ENCODE peak calls at places on chromosomes 5 and 9, in ten cellular contexts. B is trophoblast cell, X is fibroblast of lung, Q is neuronal stem cell, D is left ventricle myocardium inferior, M is body of pancreas, F is cardiac muscle cell, E is tibial artery, H is ovary, A is RWPE2. L is an unnamed sample.

GRCh38 chr9:125119643-125120286 is 23.6 kb downstream of the SCAI start:
- DNase-seq in B (peak; percentile 35), H (no peak), Q (no peak), F (no peak), X (peak; percentile 25), D (no peak), E (no peak), A (no peak), M (no peak), L (peak; percentile 44)

GRCh38 chr9:33170464-33171156 is 3.5 kb upstream of the B4GALT1 start:
- DNase-seq in E (peak; percentile 78), Q (no peak), F (peak; percentile 45), X (no peak), H (peak; percentile 47), A (no peak), M (peak; percentile 60), B (no peak), D (peak; percentile 68), L (peak; percentile 29)

GRCh38 chr5:18772475-18772874 is 1138.2 kb downstream of the TAF11L14 start:
- DNase-seq in A (no peak), B (peak; percentile 60), F (peak; percentile 39), Q (peak; percentile 3), E (no peak), D (no peak), M (peak; percentile 26), X (peak; percentile 37), H (no peak), L (no peak)

GRCh38 chr9:124377985-124378384 is 37.3 kb downstream of the PSMB7 start:
- DNase-seq in E (no peak), F (no peak), A (no peak), X (no peak), B (no peak), Q (no peak), M (no peak), D (no peak), H (no peak), L (no peak)

GRCh38 chr9:132878695-132879064 is at the start of gene SPACA9:
- DNase-seq in E (peak; percentile 85), M (peak; percentile 71), A (peak; percentile 63), D (peak; percentile 74), Q (peak; percentile 46), H (peak; percentile 76), B (peak; percentile 73), F (peak; percentile 73), X (peak; percentile 46), L (peak; percentile 74)

GRCh38 chr5:100900142-100900795 is 2.8 kb downstream of the ST8SIA4 start:
- DNase-seq in D (peak; percentile 26), Q (peak; percentile 27), B (peak; percentile 68), F (peak; percentile 5), H (no peak), X (peak; percentile 51), E (peak; percentile 62), M (peak; percentile 15), A (no peak), L (no peak)

GRCh38 chr5:150126199-150126920 is 29.3 kb downstream of the PDGFRB start:
- DNase-seq in H (no peak), A (peak; percentile 54), Q (no peak), X (no peak), D (no peak), B (no peak), M (no peak), E (no peak), F (no peak), L (no peak)

GRCh38 chr5:154813736-154814135 is 36.7 kb downstream of the FAXDC2 start:
- DNase-seq in X (no peak), H (no peak), A (no peak), E (no peak), Q (no peak), M (no peak), D (no peak), B (no peak), F (no peak), L (no peak)

GRCh38 chr9:117365438-117365837 is 49.4 kb downstream of the ASTN2 start:
- DNase-seq in M (no peak), X (no peak), E (no peak), F (no peak), A (no peak), H (no peak), Q (no peak), B (no peak), D (no peak), L (no peak)

GRCh38 chr9:119050281-119050680 is 319.0 kb downstream of the BRINP1 start:
- DNase-seq in A (no peak), E (no peak), Q (no peak), F (no peak), H (no peak), B (no peak), D (no peak), M (no peak), X (no peak), L (no peak)

DNA sequence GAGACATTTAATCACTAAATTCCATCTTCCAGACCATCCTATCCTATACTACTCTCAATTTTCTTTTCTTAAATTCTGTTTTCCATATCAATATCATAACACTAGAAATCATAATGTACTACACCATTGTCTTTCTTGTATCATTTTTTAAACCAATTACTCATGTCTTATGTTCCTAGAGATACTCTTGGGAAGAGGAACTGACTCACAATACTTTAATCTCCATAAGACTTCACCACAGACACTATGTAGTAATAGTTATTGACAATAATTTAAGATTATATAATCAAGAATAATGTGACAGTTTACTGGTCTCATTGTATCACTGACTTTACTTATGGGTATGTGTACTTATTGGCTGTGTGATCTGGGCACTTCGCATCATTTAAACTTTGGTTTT is 43.8 kb downstream of the PCDHGC5 start:
- DNase-seq in B (no peak), A (no peak), Q (no peak), H (no peak), F (no peak), E (no peak), M (no peak), D (no peak), X (no peak), L (no peak)
- H3K36me3 ChIP-seq in B (peaks cover 25% of the 10 kb centered on the region), A (peaks cover 92% of the 10 kb centered on the region), Q (peaks cover 64% of the 10 kb centered on the region), H (no peaks in the 10 kb centered on the region), F (peaks cover 20% of the 10 kb centered on the region), E (peaks cover 45% of the 10 kb centered on the region), M (peaks cover 4% of the 10 kb centered on the region), D (peaks cover 9% of the 10 kb centered on the region), X (no peaks in the 10 kb centered on the region), L (peaks cover 21% of the 10 kb centered on the region)

GRCh38 chr5:148659641-148660345 is 5.5 kb upstream of the HTR4 start:
- DNase-seq in Q (no peak), M (no peak), E (no peak), F (no peak), B (no peak), A (no peak), D (no peak), X (no peak), H (no peak), L (peak; percentile 27)
- H3K27ac ChIP-seq in Q (no peak overlapping the region), M (no peak overlapping the region), E (no peak overlapping the region), F (peak overlapping the region; percentile 32), B (no peak overlapping the region), A (no peak overlapping the region), D (no peak overlapping the region), X (no peak overlapping the region), H (no peak overlapping the region), L (no peak overlapping the region)

GRCh38 chr9:21434202-21435014 is 5.8 kb upstream of the IFNA1 start:
- DNase-seq in H (no peak), X (peak; percentile 62), D (no peak), A (no peak), E (no peak), B (peak; percentile 91), F (peak; percentile 70), Q (no peak), M (peak; percentile 70), L (peak; percentile 35)

GRCh38 chr9:21443849-21444625 is 3.8 kb downstream of the IFNA1 start:
- DNase-seq in B (no peak), F (no peak), E (no peak), Q (no peak), H (no peak), M (no peak), X (no peak), D (no peak), A (no peak), L (no peak)

DNA sequence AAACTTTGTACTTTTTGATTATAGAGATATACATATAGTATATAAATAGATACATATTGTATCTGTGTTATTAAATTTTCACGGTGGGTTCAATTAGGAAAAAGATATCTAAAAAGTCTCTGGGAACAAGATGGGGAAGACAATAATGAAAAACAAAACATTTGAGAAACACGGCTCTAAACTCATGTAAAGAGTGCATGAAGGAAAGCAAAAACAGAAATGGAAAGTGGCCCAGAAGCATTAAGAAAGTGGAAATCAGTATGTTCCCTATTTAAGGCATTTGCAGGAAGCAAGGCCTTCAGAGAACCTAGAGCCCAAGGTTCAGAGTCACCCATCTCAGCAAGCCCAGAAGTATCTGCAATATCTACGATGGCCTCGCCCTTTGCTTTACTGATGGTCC is at the start of gene IFNA1:
- DNase-seq in H (no peak), M (no peak), Q (no peak), D (no peak), E (no peak), B (no peak), A (no peak), F (no peak), X (no peak), L (no peak)
- H3K36me3 ChIP-seq in H (no peaks in the 10 kb centered on the region), M (no peaks in the 10 kb centered on the region), Q (no peaks in the 10 kb centered on the region), D (no peaks in the 10 kb centered on the region), E (no peaks in the 10 kb centered on the region), B (no peaks in the 10 kb centered on the region), A (no peaks in the 10 kb centered on the region), F (no peaks in the 10 kb centered on the region), X (no peaks in the 10 kb centered on the region), L (no peaks in the 10 kb centered on the region)

GRCh38 chr5:53895091-53895683 is 334.7 kb downstream of the NDUFS4 start:
- DNase-seq in B (no peak), Q (no peak), H (no peak), M (no peak), E (no peak), F (no peak), X (no peak), A (no peak), D (no peak), L (no peak)

GRCh38 chr5:53891159-53891558 is 330.7 kb downstream of the NDUFS4 start:
- DNase-seq in A (no peak), B (no peak), H (no peak), D (no peak), E (no peak), Q (no peak), M (no peak), F (no peak), X (no peak), L (no peak)

GRCh38 chr5:53890490-53890889 is 330.1 kb downstream of the NDUFS4 start:
- DNase-seq in E (no peak), A (no peak), D (peak; percentile 16), B (no peak), F (peak; percentile 5), H (no peak), X (no peak), M (no peak), Q (no peak), L (peak; percentile 53)

GRCh38 chr5:53893626-53894025 is 333.2 kb downstream of the NDUFS4 start:
- DNase-seq in X (no peak), Q (no peak), D (no peak), B (no peak), E (no peak), M (no peak), F (no peak), A (no peak), H (no peak), L (no peak)

DNA sequence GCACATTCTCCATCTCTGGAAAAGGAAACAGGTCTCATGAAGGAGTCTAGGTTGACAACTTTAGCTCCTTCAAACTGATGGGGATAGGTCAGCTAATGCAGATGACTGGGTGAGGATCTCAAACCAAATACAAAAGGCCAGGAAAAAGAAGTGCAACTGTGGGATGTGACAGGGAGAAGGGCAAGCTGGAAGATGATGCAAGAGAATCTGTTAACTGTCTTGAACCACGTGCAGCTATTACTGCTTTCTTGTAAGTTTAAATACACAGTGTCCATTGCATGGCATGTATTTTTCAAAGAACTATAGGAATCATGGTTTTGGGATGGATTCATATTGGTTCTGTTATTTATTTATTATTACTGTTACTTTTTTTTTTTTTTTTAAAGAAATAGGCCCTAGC is 331.8 kb downstream of the NDUFS4 start:
- DNase-seq in A (no peak), B (no peak), M (no peak), Q (no peak), F (no peak), D (no peak), H (no peak), E (no peak), X (no peak), L (no peak)
- H3K27ac ChIP-seq in A (no peak overlapping the region), B (no peak overlapping the region), M (no peak overlapping the region), Q (no peak overlapping the region), F (no peak overlapping the region), D (no peak overlapping the region), H (no peak overlapping the region), E (peak overlapping the region; percentile 45), X (no peak overlapping the region), L (no peak overlapping the region)

L was measured in SJCRH30.